ENCODE peak calls at places on chromosomes 12 and 14, in nine cellular contexts. G is activated CD4-positive, alpha-beta T cell treated with anti-CD3 and anti-CD28 coated beads for 4 hours; K is Caki2; Q is MCF 10A; H is NCI-H510A; B is HS-5; U is ACHN; P is amniotic stem cell; T is fibroblast of pulmonary artery. I is an unnamed sample.

GRCh38 chr12:3046441-3047200 is 30.6 kb upstream of the TSPAN9 start:
- DNase-seq in K (no peak), U (no peak), H (no peak), B (no peak), G (no peak), P (no peak), T (peak), Q (peak), I (peak)

GRCh38 chr14:61511558-61511924 is 183.8 kb upstream of the HIF1A start:
- DNase-seq in H (no peak), Q (peak), U (no peak), B (no peak), K (no peak), T (no peak), P (no peak), G (peak), I (peak)

GRCh38 chr12:106861984-106862894 is 87.8 kb downstream of the RIC8B start:
- DNase-seq in Q (peak), H (no peak), K (no peak), P (peak), U (no peak), G (no peak), T (peak), B (peak), I (no peak)

GRCh38 chr14:100535287-100536131 is 51.7 kb downstream of the BEGAIN start:
- DNase-seq in P (no peak), G (peak), H (no peak), T (no peak), B (no peak), Q (no peak), K (no peak), U (no peak), I (no peak)

GRCh38 chr12:111557271-111558106 is 41.6 kb downstream of the ATXN2 start:
- DNase-seq in Q (no peak), T (peak), B (no peak), K (peak), P (no peak), G (no peak), H (no peak), U (peak), I (peak)

GRCh38 chr12:89203144-89203543 is 149.2 kb downstream of the DUSP6 start:
- DNase-seq in T (no peak), Q (no peak), G (no peak), P (no peak), B (no peak), H (no peak), U (no peak), K (no peak), I (no peak)

GRCh38 chr12:119614705-119615104 is 21.1 kb downstream of the TMEM233 start:
- DNase-seq in K (no peak), U (no peak), G (no peak), P (no peak), H (no peak), Q (no peak), B (no peak), T (no peak), I (no peak)

GRCh38 chr14:34650786-34651584 is 21.0 kb upstream of the SNX6 start:
- DNase-seq in U (peak), Q (peak), G (no peak), H (no peak), K (peak), B (peak), T (peak), P (peak), I (peak)

GRCh38 chr14:105338392-105338791 is 23.8 kb downstream of the PACS2 start:
- DNase-seq in P (no peak), H (no peak), G (no peak), Q (no peak), K (no peak), U (no peak), B (no peak), T (no peak), I (no peak)

GRCh38 chr12:90099288-90099687 is 390.6 kb upstream of the ATP2B1 start:
- DNase-seq in P (peak), G (no peak), Q (no peak), K (no peak), B (no peak), H (no peak), T (peak), U (no peak), I (no peak)

GRCh38 chr12:52267699-52268098 is 6.7 kb upstream of the KRT86 start:
- DNase-seq in B (no peak), P (no peak), H (no peak), Q (no peak), U (no peak), K (no peak), G (no peak), T (no peak), I (no peak)